ENCODE peak calls at places on chromosome 21, in six cellular contexts. One of them, this sample, is unnamed.

GRCh38 chr21:33071878-33072306 is 2.0 kb downstream of the OLIG1 start:
- DNase-seq in activated naive CD8-positive, alpha-beta T cell treated with anti-CD3 and anti-CD28 coated beads for 36 hours: no peak
- DNase-seq in AG09309: no peak
- DNase-seq in dorsolateral prefrontal cortex: no peak
- DNase-seq in central memory CD4-positive, alpha-beta T cell: no peak
- DNase-seq in epithelial cell of esophagus: peak
- DNase-seq in this sample: no peak

GRCh38 chr21:14711287-14711686 is 165.2 kb upstream of the SAMSN1 start:
- DNase-seq in activated naive CD8-positive, alpha-beta T cell treated with anti-CD3 and anti-CD28 coated beads for 36 hours: no peak
- DNase-seq in AG09309: no peak
- DNase-seq in dorsolateral prefrontal cortex: no peak
- DNase-seq in central memory CD4-positive, alpha-beta T cell: no peak
- DNase-seq in epithelial cell of esophagus: peak
- DNase-seq in this sample: no peak

GRCh38 chr21:26167593-26167992 is 3.0 kb downstream of the APP start:
- DNase-seq in activated naive CD8-positive, alpha-beta T cell treated with anti-CD3 and anti-CD28 coated beads for 36 hours: no peak
- DNase-seq in AG09309: no peak
- DNase-seq in dorsolateral prefrontal cortex: no peak
- DNase-seq in central memory CD4-positive, alpha-beta T cell: no peak
- DNase-seq in epithelial cell of esophagus: no peak
- DNase-seq in this sample: no peak

GRCh38 chr21:38806153-38806941 is 618 bp downstream of the ETS2 start:
- DNase-seq in activated naive CD8-positive, alpha-beta T cell treated with anti-CD3 and anti-CD28 coated beads for 36 hours: peak
- DNase-seq in AG09309: no peak
- DNase-seq in dorsolateral prefrontal cortex: no peak
- DNase-seq in central memory CD4-positive, alpha-beta T cell: peak
- DNase-seq in epithelial cell of esophagus: no peak
- DNase-seq in this sample: no peak

GRCh38 chr21:46605759-46606426 is 1.0 kb upstream of the S100B start:
- DNase-seq in activated naive CD8-positive, alpha-beta T cell treated with anti-CD3 and anti-CD28 coated beads for 36 hours: peak
- DNase-seq in AG09309: no peak
- DNase-seq in dorsolateral prefrontal cortex: no peak
- DNase-seq in central memory CD4-positive, alpha-beta T cell: peak
- DNase-seq in epithelial cell of esophagus: no peak
- DNase-seq in this sample: peak

GRCh38 chr21:37792046-37792445 is 124.2 kb downstream of the KCNJ6 start:
- DNase-seq in activated naive CD8-positive, alpha-beta T cell treated with anti-CD3 and anti-CD28 coated beads for 36 hours: no peak
- DNase-seq in AG09309: no peak
- DNase-seq in dorsolateral prefrontal cortex: no peak
- DNase-seq in central memory CD4-positive, alpha-beta T cell: no peak
- DNase-seq in epithelial cell of esophagus: no peak
- DNase-seq in this sample: no peak

GRCh38 chr21:38438476-38438893 is 59.8 kb downstream of the ERG start:
- DNase-seq in activated naive CD8-positive, alpha-beta T cell treated with anti-CD3 and anti-CD28 coated beads for 36 hours: no peak
- DNase-seq in AG09309: peak
- DNase-seq in dorsolateral prefrontal cortex: no peak
- DNase-seq in central memory CD4-positive, alpha-beta T cell: no peak
- DNase-seq in epithelial cell of esophagus: no peak
- DNase-seq in this sample: no peak

GRCh38 chr21:46060596-46061061 is 37.3 kb upstream of the COL6A2 start:
- DNase-seq in activated naive CD8-positive, alpha-beta T cell treated with anti-CD3 and anti-CD28 coated beads for 36 hours: peak
- DNase-seq in AG09309: peak
- DNase-seq in dorsolateral prefrontal cortex: no peak
- DNase-seq in central memory CD4-positive, alpha-beta T cell: no peak
- DNase-seq in epithelial cell of esophagus: no peak
- DNase-seq in this sample: peak

GRCh38 chr21:32955307-32955937 is 70.3 kb upstream of the OLIG2 start:
- DNase-seq in activated naive CD8-positive, alpha-beta T cell treated with anti-CD3 and anti-CD28 coated beads for 36 hours: no peak
- DNase-seq in AG09309: no peak
- DNase-seq in dorsolateral prefrontal cortex: peak
- DNase-seq in central memory CD4-positive, alpha-beta T cell: no peak
- DNase-seq in epithelial cell of esophagus: no peak
- DNase-seq in this sample: no peak

GRCh38 chr21:37536616-37537278 is 170.2 kb downstream of the DYRK1A start:
- DNase-seq in activated naive CD8-positive, alpha-beta T cell treated with anti-CD3 and anti-CD28 coated beads for 36 hours: no peak
- DNase-seq in AG09309: no peak
- DNase-seq in dorsolateral prefrontal cortex: no peak
- DNase-seq in central memory CD4-positive, alpha-beta T cell: no peak
- DNase-seq in epithelial cell of esophagus: no peak
- DNase-seq in this sample: no peak

GRCh38 chr21:37319551-37319950 is 47.0 kb upstream of the DYRK1A start:
- DNase-seq in activated naive CD8-positive, alpha-beta T cell treated with anti-CD3 and anti-CD28 coated beads for 36 hours: no peak
- DNase-seq in AG09309: no peak
- DNase-seq in dorsolateral prefrontal cortex: no peak
- DNase-seq in central memory CD4-positive, alpha-beta T cell: no peak
- DNase-seq in epithelial cell of esophagus: no peak
- DNase-seq in this sample: no peak

GRCh38 chr21:46038871-46039397 is 57.4 kb downstream of the COL6A1 start:
- DNase-seq in activated naive CD8-positive, alpha-beta T cell treated with anti-CD3 and anti-CD28 coated beads for 36 hours: no peak
- DNase-seq in AG09309: peak
- DNase-seq in dorsolateral prefrontal cortex: no peak
- DNase-seq in central memory CD4-positive, alpha-beta T cell: no peak
- DNase-seq in epithelial cell of esophagus: no peak
- DNase-seq in this sample: no peak

GRCh38 chr21:26188422-26188821 is 17.9 kb upstream of the APP start:
- DNase-seq in activated naive CD8-positive, alpha-beta T cell treated with anti-CD3 and anti-CD28 coated beads for 36 hours: no peak
- DNase-seq in AG09309: no peak
- DNase-seq in dorsolateral prefrontal cortex: no peak
- DNase-seq in central memory CD4-positive, alpha-beta T cell: no peak
- DNase-seq in epithelial cell of esophagus: no peak
- DNase-seq in this sample: no peak

GRCh38 chr21:42992943-42993712 is 18.8 kb downstream of the PKNOX1 start:
- DNase-seq in activated naive CD8-positive, alpha-beta T cell treated with anti-CD3 and anti-CD28 coated beads for 36 hours: no peak
- DNase-seq in AG09309: no peak
- DNase-seq in dorsolateral prefrontal cortex: no peak
- DNase-seq in central memory CD4-positive, alpha-beta T cell: no peak
- DNase-seq in epithelial cell of esophagus: no peak
- DNase-seq in this sample: no peak

GRCh38 chr21:44872568-44873355 is 728 bp downstream of the PTTG1IP start:
- DNase-seq in activated naive CD8-positive, alpha-beta T cell treated with anti-CD3 and anti-CD28 coated beads for 36 hours: peak
- DNase-seq in AG09309: no peak
- DNase-seq in dorsolateral prefrontal cortex: peak
- DNase-seq in central memory CD4-positive, alpha-beta T cell: peak
- DNase-seq in epithelial cell of esophagus: peak
- DNase-seq in this sample: no peak

GRCh38 chr21:15604424-15604823 is 125.4 kb upstream of the USP25 start:
- DNase-seq in activated naive CD8-positive, alpha-beta T cell treated with anti-CD3 and anti-CD28 coated beads for 36 hours: no peak
- DNase-seq in AG09309: peak
- DNase-seq in dorsolateral prefrontal cortex: no peak
- DNase-seq in central memory CD4-positive, alpha-beta T cell: no peak
- DNase-seq in epithelial cell of esophagus: peak
- DNase-seq in this sample: no peak

GRCh38 chr21:40043423-40043822 is 176.2 kb downstream of the PCP4 start:
- DNase-seq in activated naive CD8-positive, alpha-beta T cell treated with anti-CD3 and anti-CD28 coated beads for 36 hours: no peak
- DNase-seq in AG09309: no peak
- DNase-seq in dorsolateral prefrontal cortex: no peak
- DNase-seq in central memory CD4-positive, alpha-beta T cell: no peak
- DNase-seq in epithelial cell of esophagus: peak
- DNase-seq in this sample: no peak

GRCh38 chr21:25809013-25809412 is 74.2 kb downstream of the GABPA start:
- DNase-seq in activated naive CD8-positive, alpha-beta T cell treated with anti-CD3 and anti-CD28 coated beads for 36 hours: no peak
- DNase-seq in AG09309: peak
- DNase-seq in dorsolateral prefrontal cortex: no peak
- DNase-seq in central memory CD4-positive, alpha-beta T cell: no peak
- DNase-seq in epithelial cell of esophagus: peak
- DNase-seq in this sample: no peak

GRCh38 chr21:43195131-43196021 is 26.6 kb downstream of the CRYAA start:
- DNase-seq in activated naive CD8-positive, alpha-beta T cell treated with anti-CD3 and anti-CD28 coated beads for 36 hours: no peak
- DNase-seq in AG09309: no peak
- DNase-seq in dorsolateral prefrontal cortex: no peak
- DNase-seq in central memory CD4-positive, alpha-beta T cell: no peak
- DNase-seq in epithelial cell of esophagus: peak
- DNase-seq in this sample: no peak

GRCh38 chr21:39979321-39979720 is 112.1 kb downstream of the PCP4 start:
- DNase-seq in activated naive CD8-positive, alpha-beta T cell treated with anti-CD3 and anti-CD28 coated beads for 36 hours: no peak
- DNase-seq in AG09309: no peak
- DNase-seq in dorsolateral prefrontal cortex: no peak
- DNase-seq in central memory CD4-positive, alpha-beta T cell: no peak
- DNase-seq in epithelial cell of esophagus: no peak
- DNase-seq in this sample: no peak

GRCh38 chr21:46179708-46180078 is 4.6 kb downstream of the SPATC1L start:
- DNase-seq in activated naive CD8-positive, alpha-beta T cell treated with anti-CD3 and anti-CD28 coated beads for 36 hours: no peak
- DNase-seq in AG09309: no peak
- DNase-seq in dorsolateral prefrontal cortex: no peak
- DNase-seq in central memory CD4-positive, alpha-beta T cell: no peak
- DNase-seq in epithelial cell of esophagus: no peak
- DNase-seq in this sample: no peak

GRCh38 chr21:39728341-39728740 is 16.6 kb upstream of the IGSF5 start:
- DNase-seq in activated naive CD8-positive, alpha-beta T cell treated with anti-CD3 and anti-CD28 coated beads for 36 hours: no peak
- DNase-seq in AG09309: no peak
- DNase-seq in dorsolateral prefrontal cortex: no peak
- DNase-seq in central memory CD4-positive, alpha-beta T cell: no peak
- DNase-seq in epithelial cell of esophagus: no peak
- DNase-seq in this sample: no peak

GRCh38 chr21:41204736-41205135 is 36.8 kb downstream of the BACE2 start:
- DNase-seq in activated naive CD8-positive, alpha-beta T cell treated with anti-CD3 and anti-CD28 coated beads for 36 hours: no peak
- DNase-seq in AG09309: no peak
- DNase-seq in dorsolateral prefrontal cortex: no peak
- DNase-seq in central memory CD4-positive, alpha-beta T cell: no peak
- DNase-seq in epithelial cell of esophagus: no peak
- DNase-seq in this sample: no peak

GRCh38 chr21:25722631-25723030 is 12.1 kb downstream of the ATP5PF start:
- DNase-seq in activated naive CD8-positive, alpha-beta T cell treated with anti-CD3 and anti-CD28 coated beads for 36 hours: no peak
- DNase-seq in AG09309: no peak
- DNase-seq in dorsolateral prefrontal cortex: no peak
- DNase-seq in central memory CD4-positive, alpha-beta T cell: no peak
- DNase-seq in epithelial cell of esophagus: no peak
- DNase-seq in this sample: no peak

GRCh38 chr21:37916795-37917142 is 512 bp upstream of the KCNJ6 start:
- DNase-seq in activated naive CD8-positive, alpha-beta T cell treated with anti-CD3 and anti-CD28 coated beads for 36 hours: no peak
- DNase-seq in AG09309: no peak
- DNase-seq in dorsolateral prefrontal cortex: no peak
- DNase-seq in central memory CD4-positive, alpha-beta T cell: no peak
- DNase-seq in epithelial cell of esophagus: no peak
- DNase-seq in this sample: no peak